ENCODE peak calls at places on chromosomes 11 and 22, in seven cellular contexts. M is upper lobe of right lung, U is body of pancreas, Z is heart right ventricle, P is left lung, I is right lobe of liver, K is HepG2. N is an unnamed sample.

GRCh38 chr11:122816701-122817100 is 21.6 kb upstream of the CRTAM start:
- ATAC-seq in M (no peak), U (peak), Z (peak), P (peak), I (peak), K (no peak), N (no peak)

GRCh38 chr11:110531056-110531756 is 101.5 kb downstream of the FDX1 start:
- ATAC-seq in M (no peak), U (no peak), Z (no peak), P (no peak), I (no peak), K (no peak), N (peak)

GRCh38 chr11:128757886-128758612 is 64.2 kb downstream of the FLI1 start:
- ATAC-seq in M (no peak), U (no peak), Z (no peak), P (peak), I (no peak), K (no peak), N (no peak)

GRCh38 chr11:64885367-64886286 is 7.2 kb upstream of the EHD1 start:
- ATAC-seq in M (peak), U (no peak), Z (no peak), P (peak), I (no peak), K (peak), N (no peak)

GRCh38 chr22:37218771-37219411 is 6.6 kb upstream of the SSTR3 start:
- ATAC-seq in M (no peak), U (no peak), Z (no peak), P (peak), I (no peak), K (no peak), N (no peak)

GRCh38 chr11:95821640-95822039 is 31.3 kb downstream of the CEP57 start:
- ATAC-seq in M (no peak), U (peak), Z (no peak), P (no peak), I (no peak), K (no peak), N (no peak)

GRCh38 chr11:126359431-126360048 is 4.1 kb downstream of the ST3GAL4 start:
- ATAC-seq in M (peak), U (peak), Z (peak), P (peak), I (no peak), K (no peak), N (peak)

GRCh38 chr22:17891427-17892167 is 117.3 kb upstream of the BID start:
- ATAC-seq in M (peak), U (no peak), Z (peak), P (peak), I (peak), K (peak), N (peak)

GRCh38 chr11:75150879-75151278 is at the start of gene SLCO2B1:
- ATAC-seq in M (peak), U (peak), Z (peak), P (peak), I (peak), K (peak), N (no peak)

GRCh38 chr11:35013514-35014191 is 97.2 kb downstream of the PDHX start:
- ATAC-seq in M (no peak), U (no peak), Z (no peak), P (no peak), I (no peak), K (no peak), N (no peak)

GRCh38 chr11:65962136-65962564 is 616 bp downstream of the SART1 start:
- ATAC-seq in M (no peak), U (no peak), Z (no peak), P (no peak), I (no peak), K (peak), N (no peak)

GRCh38 chr11:85663080-85663729 is 1.7 kb downstream of the CREBZF start:
- ATAC-seq in M (no peak), U (no peak), Z (no peak), P (no peak), I (no peak), K (no peak), N (no peak)

GRCh38 chr11:14420223-14420622 is 61.2 kb upstream of the RRAS2 start:
- ATAC-seq in M (no peak), U (no peak), Z (no peak), P (no peak), I (no peak), K (peak), N (no peak)

GRCh38 chr11:119361961-119362725 is 15.6 kb upstream of the MFRP start:
- ATAC-seq in M (no peak), U (no peak), Z (no peak), P (no peak), I (no peak), K (no peak), N (no peak)

GRCh38 chr22:31305194-31305593 is 12.9 kb upstream of the PIK3IP1 start:
- ATAC-seq in M (no peak), U (no peak), Z (no peak), P (no peak), I (no peak), K (no peak), N (no peak)

GRCh38 chr22:21837184-21837979 is 30.1 kb downstream of the MAPK1 start:
- ATAC-seq in M (peak), U (peak), Z (peak), P (peak), I (peak), K (peak), N (peak)

GRCh38 chr11:111512296-111513239 is at the start of gene BTG4:
- ATAC-seq in M (peak), U (peak), Z (peak), P (peak), I (peak), K (peak), N (peak)

GRCh38 chr22:18068381-18068988 is 9.3 kb upstream of the PEX26 start:
- ATAC-seq in M (no peak), U (no peak), Z (peak), P (no peak), I (no peak), K (peak), N (peak)

GRCh38 chr11:2265396-2265795 is 5.0 kb downstream of the ASCL2 start:
- ATAC-seq in M (peak), U (no peak), Z (no peak), P (peak), I (no peak), K (no peak), N (no peak)

GRCh38 chr11:29962243-29962642 is 54.6 kb downstream of the KCNA4 start:
- ATAC-seq in M (no peak), U (no peak), Z (no peak), P (no peak), I (no peak), K (no peak), N (no peak)

GRCh38 chr11:124676386-124676785 is 2.7 kb downstream of the SPA17 start:
- ATAC-seq in M (peak), U (no peak), Z (peak), P (peak), I (no peak), K (no peak), N (no peak)

GRCh38 chr11:45754746-45755145 is 50.2 kb upstream of the SLC35C1 start:
- ATAC-seq in M (no peak), U (no peak), Z (no peak), P (no peak), I (no peak), K (no peak), N (no peak)

GRCh38 chr11:130908770-130909625 is 7.3 kb downstream of the SNX19 start:
- ATAC-seq in M (no peak), U (no peak), Z (no peak), P (peak), I (no peak), K (no peak), N (no peak)

GRCh38 chr22:44828193-44828592 is 75.8 kb downstream of the ARHGAP8 start:
- ATAC-seq in M (peak), U (no peak), Z (no peak), P (peak), I (no peak), K (peak), N (no peak)

GRCh38 chr22:29479417-29480261 is at the start of gene NEFH:
- ATAC-seq in M (no peak), U (no peak), Z (no peak), P (no peak), I (no peak), K (no peak), N (no peak)

GRCh38 chr11:128190312-128190711 is 397.0 kb downstream of the ETS1 start:
- ATAC-seq in M (peak), U (no peak), Z (no peak), P (no peak), I (peak), K (no peak), N (no peak)

GRCh38 chr11:81655351-81655750 is 1078.3 kb downstream of the FAM181B start:
- ATAC-seq in M (no peak), U (no peak), Z (no peak), P (no peak), I (no peak), K (no peak), N (no peak)

GRCh38 chr11:5663511-5663910 is 21.4 kb downstream of the TRIM5 start:
- ATAC-seq in M (no peak), U (no peak), Z (no peak), P (no peak), I (no peak), K (no peak), N (no peak)

GRCh38 chr11:5665051-5665450 is 19.8 kb downstream of the TRIM5 start:
- ATAC-seq in M (no peak), U (no peak), Z (no peak), P (no peak), I (no peak), K (no peak), N (no peak)

GRCh38 chr11:5666396-5666780 is 18.5 kb downstream of the TRIM5 start:
- ATAC-seq in M (peak), U (no peak), Z (no peak), P (peak), I (no peak), K (no peak), N (no peak)

DNA sequence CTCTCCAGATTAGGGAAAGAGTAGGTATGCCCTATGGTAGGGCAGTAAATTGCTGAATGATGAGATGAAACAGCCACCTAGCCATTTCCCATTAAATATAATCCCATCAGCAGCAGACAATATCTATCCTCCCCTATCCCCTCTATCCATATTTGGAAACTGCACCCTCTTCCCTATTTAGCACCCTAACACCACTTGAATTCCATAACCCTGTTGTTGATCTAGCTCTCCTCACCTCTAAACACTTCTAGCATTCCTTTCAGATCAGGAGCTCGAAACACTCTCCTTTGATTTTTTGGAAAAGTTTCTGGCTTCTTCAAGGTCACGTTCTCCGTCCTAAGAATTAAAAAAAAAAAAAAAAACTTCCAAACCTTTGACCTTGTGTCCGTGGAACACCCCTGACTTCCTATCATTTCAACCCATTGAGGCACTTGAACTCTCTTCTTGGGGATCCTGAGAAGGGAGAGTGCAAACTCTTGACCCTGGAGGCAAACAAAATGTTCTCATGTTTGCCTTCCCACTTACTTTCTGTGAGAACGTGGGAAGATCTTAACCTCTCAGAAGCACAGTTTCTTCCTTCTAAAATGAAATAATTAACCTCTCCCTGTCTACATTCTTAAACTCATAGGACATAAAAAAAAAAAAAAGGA is 19.0 kb downstream of the TRIM5 start:
- ATAC-seq in M (peak), U (no peak), Z (no peak), P (peak), I (no peak), K (no peak), N (no peak)
- H3K27ac ChIP-seq in M (no peak), U (no peak), Z (no peak), P (no peak), I (no peak), K (no peak), N (no peak)

GRCh38 chr22:42018224-42018623 is 19.6 kb downstream of the WBP2NL start:
- ATAC-seq in M (no peak), U (no peak), Z (no peak), P (no peak), I (no peak), K (no peak), N (no peak)
- TF ChIP-seq CTCF in M (no peak), U (no peak), Z (no peak), P (no peak), I (no peak), K (no peak), N (no peak)

GRCh38 chr22:28424427-28425080 is 255.1 kb downstream of the TTC28 start:
- ATAC-seq in M (peak), U (no peak), Z (no peak), P (peak), I (no peak), K (peak), N (no peak)
- H3K27ac ChIP-seq in M (no peak), U (no peak), Z (no peak), P (no peak), I (no peak), K (no peak), N (no peak)

DNA sequence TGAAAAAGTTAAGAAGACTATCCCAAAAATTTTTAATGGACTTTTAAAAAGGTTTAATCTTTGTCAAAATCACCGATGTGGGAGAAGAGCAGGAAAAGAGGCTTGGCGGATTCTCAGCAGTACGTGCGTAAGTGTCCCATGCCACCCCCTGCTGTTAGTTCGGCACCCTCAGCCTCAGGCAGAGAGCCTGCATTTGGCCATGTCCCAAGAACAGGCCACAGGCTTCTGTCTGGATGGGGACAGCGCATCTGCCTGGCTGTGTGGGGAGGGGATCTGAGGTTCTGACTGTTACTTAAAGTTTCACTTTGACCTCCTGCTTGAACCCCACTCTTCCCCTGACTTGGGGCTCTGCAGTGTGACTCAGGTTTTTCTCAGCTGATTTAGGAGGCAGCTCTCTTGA is 35.3 kb downstream of the EXT2 start:
- ATAC-seq in M (no peak), U (no peak), Z (peak), P (no peak), I (no peak), K (no peak), N (no peak)
- TF ChIP-seq CTCF in M (no peak), U (no peak), Z (no peak), P (no peak), I (no peak), K (no peak), N (no peak)

DNA sequence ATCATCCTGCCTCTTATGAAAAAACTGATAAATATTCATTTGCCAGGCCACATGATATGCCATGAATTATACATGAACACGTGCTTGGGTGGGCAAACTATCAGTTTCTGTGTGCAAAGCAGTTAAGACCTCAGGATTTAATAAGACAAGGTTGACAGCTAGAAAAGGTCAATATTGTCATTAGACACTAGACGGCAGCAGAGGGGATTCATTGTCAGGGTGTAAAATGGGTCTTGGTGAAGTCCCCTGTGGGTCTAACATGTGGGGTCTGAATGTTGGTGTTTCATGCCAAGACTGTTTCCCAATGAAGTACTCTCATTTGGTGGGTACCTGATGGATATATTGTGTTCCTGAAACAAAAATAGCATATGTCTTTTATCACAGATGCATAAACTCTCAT is 111.9 kb downstream of the MYO18B start:
- ATAC-seq in M (no peak), U (no peak), Z (no peak), P (no peak), I (no peak), K (no peak), N (no peak)
- H3K27ac ChIP-seq in M (no peak), U (no peak), Z (no peak), P (no peak), I (no peak), K (no peak), N (no peak)

DNA sequence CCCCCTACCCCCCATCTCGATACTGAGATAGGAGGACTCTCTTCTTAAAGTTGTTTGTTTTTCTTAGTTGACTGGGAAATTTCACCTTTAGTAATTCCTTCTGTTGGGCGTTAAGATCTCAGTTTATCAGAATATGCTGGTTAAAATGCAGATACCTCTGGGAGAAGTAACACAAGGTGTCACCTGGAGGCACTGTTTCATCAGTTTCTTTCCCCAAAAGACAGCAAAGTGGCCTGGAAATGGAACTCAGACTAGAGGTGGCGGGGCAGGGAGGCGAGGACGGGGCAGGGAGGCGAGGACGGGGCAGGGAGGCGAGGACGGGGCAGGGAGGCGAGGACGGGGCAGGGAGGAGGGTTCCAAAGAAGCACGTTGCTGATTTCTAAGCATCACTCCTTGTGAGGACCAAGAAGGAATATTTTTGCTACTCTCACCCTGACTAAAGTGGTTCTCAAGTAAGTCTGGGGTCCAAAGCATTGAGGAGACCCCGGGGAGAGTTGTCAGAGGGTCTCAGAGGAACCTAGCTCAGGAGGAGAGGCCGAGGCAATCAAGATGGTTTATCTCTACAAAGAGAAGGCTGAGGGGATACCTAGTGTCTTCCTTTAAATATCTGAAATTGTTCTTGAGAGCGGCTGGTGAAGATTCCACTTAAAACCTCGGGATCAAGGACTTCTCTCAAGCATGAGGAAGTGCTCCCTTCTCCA is 147.0 kb upstream of the B3GAT1 start:
- ATAC-seq in M (no peak), U (no peak), Z (no peak), P (no peak), I (no peak), K (no peak), N (no peak)
- TF ChIP-seq CTCF in M (no peak), U (no peak), Z (no peak), P (no peak), I (no peak), K (peak), N (no peak)

DNA sequence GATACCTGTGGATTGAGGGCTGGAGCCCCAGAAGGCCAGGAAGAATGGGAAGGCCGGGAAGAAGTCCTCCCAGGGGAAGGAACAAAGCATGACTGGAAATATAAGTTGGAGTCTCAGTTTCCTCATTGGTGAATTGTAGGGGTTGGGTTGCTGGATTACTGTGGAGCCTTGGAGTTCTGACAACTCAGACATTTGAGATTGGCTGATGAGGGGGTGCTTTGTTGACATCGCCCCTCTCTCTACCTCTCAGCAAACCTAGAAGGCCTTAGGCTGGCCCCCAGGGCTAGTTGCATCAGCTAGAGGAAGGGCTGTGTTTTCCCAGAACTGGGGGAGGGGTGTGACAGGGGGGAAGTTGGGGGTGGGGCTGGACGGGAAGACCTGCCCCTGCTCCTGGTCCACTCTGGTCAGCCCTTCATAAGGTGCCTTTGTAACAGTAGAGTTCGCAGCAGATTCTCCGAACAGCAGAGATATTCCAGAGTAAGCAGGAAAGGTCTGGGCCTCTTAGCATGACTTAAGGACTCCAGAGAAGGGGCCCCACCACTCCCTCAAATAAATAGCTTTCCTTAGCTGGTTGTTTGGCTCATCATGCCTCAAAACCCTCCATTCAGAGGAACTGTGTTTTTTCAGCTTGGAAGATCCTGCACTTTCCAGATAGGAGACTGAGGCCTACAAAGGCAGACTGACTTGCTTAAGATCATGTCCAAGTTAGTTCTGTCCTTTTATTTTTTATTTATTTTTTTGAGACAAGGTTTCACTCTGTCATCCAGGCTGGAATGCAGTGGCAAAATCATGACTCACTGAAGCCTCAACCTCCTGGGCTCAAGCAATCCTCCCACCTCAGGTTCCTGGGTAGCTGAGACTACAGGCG is 12.5 kb upstream of the THRSP start:
- ATAC-seq in M (no peak), U (no peak), Z (no peak), P (peak), I (no peak), K (peak), N (no peak)
- H3K27ac ChIP-seq in M (no peak), U (no peak), Z (no peak), P (no peak), I (no peak), K (peak), N (no peak)

GRCh38 chr11:87038235-87038960 is 664 bp downstream of the TMEM135 start:
- ATAC-seq in M (no peak), U (no peak), Z (peak), P (peak), I (no peak), K (no peak), N (no peak)

GRCh38 chr11:87036756-87037449 is 831 bp upstream of the TMEM135 start:
- ATAC-seq in M (peak), U (peak), Z (peak), P (peak), I (peak), K (peak), N (no peak)

GRCh38 chr11:87035976-87036583 is 1.7 kb upstream of the TMEM135 start:
- ATAC-seq in M (no peak), U (no peak), Z (no peak), P (no peak), I (no peak), K (no peak), N (no peak)

GRCh38 chr11:87039371-87039770 is 1.6 kb downstream of the TMEM135 start:
- ATAC-seq in M (no peak), U (no peak), Z (no peak), P (no peak), I (no peak), K (no peak), N (no peak)

GRCh38 chr11:87037450-87038234 is at the start of gene TMEM135:
- ATAC-seq in M (peak), U (peak), Z (peak), P (peak), I (peak), K (peak), N (peak)
- TF ChIP-seq CTCF in M (no peak), U (no peak), Z (peak), P (no peak), I (no peak), K (peak), N (no peak)

GRCh38 chr22:40462195-40462988 is 92.0 kb downstream of the SGSM3 start:
- ATAC-seq in M (peak), U (no peak), Z (no peak), P (peak), I (peak), K (no peak), N (no peak)

GRCh38 chr22:40463727-40464126 is 93.3 kb downstream of the SGSM3 start:
- ATAC-seq in M (no peak), U (no peak), Z (no peak), P (peak), I (no peak), K (no peak), N (no peak)

GRCh38 chr22:40466976-40467375 is 96.6 kb downstream of the SGSM3 start:
- ATAC-seq in M (no peak), U (no peak), Z (no peak), P (no peak), I (no peak), K (no peak), N (no peak)

GRCh38 chr22:40463017-40463631 is 92.7 kb downstream of the SGSM3 start:
- ATAC-seq in M (peak), U (no peak), Z (peak), P (peak), I (peak), K (no peak), N (no peak)
- H3K27ac ChIP-seq in M (peak), U (no peak), Z (no peak), P (peak), I (no peak), K (no peak), N (no peak)

N was measured in gastroesophageal sphincter.